ENCODE peak calls at places on chromosomes 4 and X, in nine cellular contexts. D is stomach; P is caudate nucleus; Q is suprapubic skin; R is M059J; Y is brain microvascular endothelial cell; V is stimulated activated CD8-positive, alpha-beta memory T cell treated with anti-CD3 and anti-CD28 coated beads, Interleukin-4, amount 100 ng/mL, for 1 hour; W is HFFc6; X is effector memory CD8-positive, alpha-beta T cell. N is an unnamed sample.
A peak's percentile ranks its signal among the peaks of the same experiment; 100 is the strongest.

GRCh38 chr4:174631901-174632758 is 109.8 kb upstream of the HPGD start:
- DNase-seq in D (no peak), P (no peak), Q (no peak), R (peak; percentile 60), Y (peak; percentile 40), V (no peak), W (no peak), X (no peak), N (no peak)

GRCh38 chr4:106201373-106201772 is 114.6 kb downstream of the TBCK start:
- DNase-seq in D (no peak), P (no peak), Q (no peak), R (peak; percentile 6), Y (no peak), V (no peak), W (peak; percentile 21), X (no peak), N (no peak)

GRCh38 chrX:68332156-68332823 is 101.0 kb downstream of the OPHN1 start:
- DNase-seq in D (no peak), P (no peak), Q (no peak), R (no peak), Y (no peak), V (no peak), W (no peak), X (no peak), N (no peak)

GRCh38 chrX:79367907-79368306 is 773 bp upstream of the ITM2A start:
- DNase-seq in D (no peak), P (no peak), Q (no peak), R (no peak), Y (no peak), V (no peak), W (no peak), X (no peak), N (no peak)

GRCh38 chr4:82428969-82429727 is 1.1 kb downstream of the HNRNPDL start:
- DNase-seq in D (peak; percentile 94), P (peak; percentile 92), Q (peak; percentile 93), R (peak; percentile 83), Y (peak; percentile 86), V (peak; percentile 89), W (peak; percentile 85), X (peak; percentile 92), N (peak; percentile 93)

GRCh38 chr4:181952478-181952877 is 290.7 kb upstream of the TENM3 start:
- DNase-seq in D (no peak), P (no peak), Q (no peak), R (peak; percentile 93), Y (peak; percentile 89), V (no peak), W (peak; percentile 88), X (no peak), N (no peak)

GRCh38 chrX:4909245-4909830 is 1195.9 kb upstream of the PRKX start:
- DNase-seq in D (no peak), P (no peak), Q (no peak), R (no peak), Y (no peak), V (no peak), W (no peak), X (no peak), N (no peak)

GRCh38 chrX:44974462-44974861 is 101.5 kb downstream of the KDM6A start:
- DNase-seq in D (no peak), P (no peak), Q (no peak), R (peak; percentile 45), Y (peak; percentile 25), V (no peak), W (peak; percentile 8), X (no peak), N (no peak)

GRCh38 chr4:159526172-159526571 is 423.3 kb downstream of the RAPGEF2 start:
- DNase-seq in D (no peak), P (no peak), Q (no peak), R (no peak), Y (no peak), V (no peak), W (no peak), X (no peak), N (no peak)

GRCh38 chr4:78069859-78070258 is 12.7 kb downstream of the FRAS1 start:
- DNase-seq in D (no peak), P (no peak), Q (no peak), R (no peak), Y (no peak), V (no peak), W (no peak), X (no peak), N (no peak)

GRCh38 chrX:9597361-9598035 is 132.6 kb downstream of the TBL1X start:
- DNase-seq in D (no peak), P (no peak), Q (no peak), R (no peak), Y (no peak), V (no peak), W (no peak), X (no peak), N (no peak)

GRCh38 chr4:51843309-51844156 is 580 bp downstream of the DCUN1D4 start:
- DNase-seq in D (peak; percentile 68), P (peak; percentile 78), Q (peak; percentile 84), R (peak; percentile 54), Y (peak; percentile 53), V (peak; percentile 17), W (peak; percentile 42), X (peak; percentile 34), N (peak; percentile 81)

GRCh38 chr4:56049428-56050212 is 100.9 kb downstream of the CEP135 start:
- DNase-seq in D (no peak), P (no peak), Q (no peak), R (peak; percentile 24), Y (peak; percentile 10), V (no peak), W (no peak), X (no peak), N (peak; percentile 57)

GRCh38 chr4:157957905-157958304 is 214.9 kb downstream of the GASK1B start:
- DNase-seq in D (no peak), P (no peak), Q (no peak), R (peak; percentile 11), Y (no peak), V (no peak), W (no peak), X (no peak), N (no peak)

GRCh38 chrX:135625995-135626394 is 87.4 kb upstream of the CT45A1 start:
- DNase-seq in D (no peak), P (no peak), Q (no peak), R (peak; percentile 20), Y (no peak), V (no peak), W (peak; percentile 1), X (no peak), N (peak; percentile 13)

GRCh38 chr4:8747467-8747841 is 124.2 kb downstream of the HMX1 start:
- DNase-seq in D (no peak), P (no peak), Q (peak; percentile 50), R (no peak), Y (no peak), V (no peak), W (no peak), X (no peak), N (no peak)

GRCh38 chrX:120270567-120270966 is 20.0 kb downstream of the ZBTB33 start:
- DNase-seq in D (no peak), P (no peak), Q (no peak), R (no peak), Y (no peak), V (no peak), W (no peak), X (no peak), N (no peak)

GRCh38 chr4:136329042-136329662 is 1203.1 kb downstream of the PCDH18 start:
- DNase-seq in D (no peak), P (no peak), Q (no peak), R (no peak), Y (peak; percentile 4), V (no peak), W (no peak), X (no peak), N (no peak)

GRCh38 chrX:41043950-41044349 is 41.3 kb upstream of the USP9X start:
- DNase-seq in D (no peak), P (no peak), Q (no peak), R (peak; percentile 65), Y (peak; percentile 57), V (no peak), W (peak; percentile 24), X (no peak), N (no peak)

N was measured in testis.